ENCODE peak calls at places on chromosomes 3 and 15, in seven cellular contexts. X, V, R, K, N, Q and Z are unnamed samples.

GRCh38 chr3:147816770-147817169 is 407.6 kb downstream of the ZIC1 start:
- DNase-seq in K (no peak), Q (no peak), R (no peak), X (no peak), V (peak; percentile 27), N (no peak), Z (no peak)

GRCh38 chr3:157914882-157915281 is 191.3 kb downstream of the SHOX2 start:
- DNase-seq in Q (no peak), V (no peak), X (no peak), K (no peak), R (no peak), N (no peak), Z (no peak)

GRCh38 chr3:126353694-126354321 is 3.4 kb downstream of the KLF15 start:
- DNase-seq in Q (no peak), R (no peak), V (no peak), K (no peak), X (no peak), N (no peak), Z (no peak)

GRCh38 chr3:187293514-187293870 is 2.0 kb upstream of the MASP1 start:
- DNase-seq in R (no peak), Q (no peak), K (no peak), V (no peak), N (no peak), X (no peak), Z (no peak)

GRCh38 chr3:157876556-157876955 is 229.7 kb downstream of the SHOX2 start:
- DNase-seq in R (no peak), V (no peak), K (no peak), X (no peak), Q (no peak), N (no peak), Z (no peak)

GRCh38 chr3:60588806-60589205 is 662.4 kb downstream of the FHIT start:
- DNase-seq in R (no peak), V (no peak), X (no peak), N (no peak), Q (no peak), K (no peak), Z (no peak)

GRCh38 chr3:55406666-55407425 is 80.3 kb downstream of the WNT5A start:
- DNase-seq in N (no peak), K (no peak), Q (no peak), R (no peak), V (no peak), X (no peak), Z (no peak)

GRCh38 chr3:47161983-47162694 is 1.8 kb downstream of the SETD2 start:
- DNase-seq in X (no peak), V (no peak), N (no peak), Q (no peak), K (no peak), R (no peak), Z (no peak)

GRCh38 chr3:58025824-58026579 is 17.8 kb downstream of the FLNB start:
- DNase-seq in Q (no peak), N (peak; percentile 82), R (peak; percentile 63), K (no peak), V (no peak), X (no peak), Z (no peak)

GRCh38 chr3:32176989-32177701 is 61.3 kb upstream of the CMTM8 start:
- DNase-seq in R (no peak), N (no peak), V (peak; percentile 60), Q (no peak), X (peak; percentile 69), K (peak; percentile 33), Z (peak; percentile 48)

GRCh38 chr3:107271787-107272387 is 105.4 kb upstream of the CCDC54 start:
- DNase-seq in V (peak; percentile 64), N (no peak), Q (no peak), K (no peak), X (no peak), R (no peak), Z (peak; percentile 26)

GRCh38 chr3:2713923-2714322 is 396.3 kb downstream of the IL5RA start:
- DNase-seq in Q (no peak), R (no peak), K (no peak), X (no peak), N (no peak), V (peak; percentile 2), Z (no peak)

GRCh38 chr3:32310918-32311839 is 72.7 kb downstream of the CMTM8 start:
- DNase-seq in N (no peak), K (no peak), X (no peak), V (no peak), Q (no peak), R (no peak), Z (no peak)

GRCh38 chr3:50658831-50659230 is 15.9 kb upstream of the DOCK3 start:
- DNase-seq in N (no peak), Q (no peak), X (no peak), K (peak; percentile 23), V (no peak), R (no peak), Z (no peak)

GRCh38 chr3:66702126-66702525 is 201.3 kb upstream of the LRIG1 start:
- DNase-seq in Q (no peak), R (no peak), K (no peak), N (no peak), X (no peak), V (no peak), Z (no peak)

GRCh38 chr3:25448750-25449684 is 21.0 kb downstream of the RARB start:
- DNase-seq in V (peak; percentile 32), R (no peak), Q (no peak), K (no peak), X (peak; percentile 28), N (peak; percentile 13), Z (no peak)

GRCh38 chr3:58640700-58641372 is 25.7 kb downstream of the FAM3D start:
- DNase-seq in K (peak; percentile 61), N (peak; percentile 55), R (peak; percentile 24), Q (no peak), V (peak; percentile 74), X (peak; percentile 74), Z (peak; percentile 63)

GRCh38 chr3:181298421-181298820 is 308.9 kb upstream of the DNAJC19 start:
- DNase-seq in X (no peak), V (no peak), K (no peak), N (no peak), Q (no peak), R (no peak), Z (no peak)

GRCh38 chr3:47850803-47851417 is 48.0 kb downstream of the DHX30 start:
- DNase-seq in X (no peak), R (no peak), K (no peak), V (no peak), Q (no peak), N (no peak), Z (no peak)

GRCh38 chr15:23035964-23036566 is 3.3 kb downstream of the TUBGCP5 start:
- DNase-seq in Q (no peak), R (no peak), X (peak; percentile 80), N (peak; percentile 23), K (peak; percentile 50), V (peak; percentile 49), Z (peak; percentile 43)

GRCh38 chr15:80695099-80695910 is at the start of gene ABHD17C:
- DNase-seq in N (no peak), K (peak; percentile 69), V (peak; percentile 77), Q (peak; percentile 37), R (peak; percentile 63), X (peak; percentile 49), Z (peak; percentile 48)

GRCh38 chr15:68528891-68529290 is 49.9 kb upstream of the CORO2B start:
- DNase-seq in N (no peak), Q (no peak), X (no peak), V (peak; percentile 15), R (no peak), K (no peak), Z (no peak)

GRCh38 chr15:51924146-51925068 is 47.2 kb downstream of the LEO1 start:
- DNase-seq in R (no peak), K (no peak), Q (no peak), V (no peak), X (peak; percentile 12), N (no peak), Z (no peak)

GRCh38 chr3:157542711-157543485 is 39.7 kb upstream of the VEPH1 start:
- DNase-seq in N (no peak), R (no peak), V (peak; percentile 23), K (no peak), X (no peak), Q (no peak), Z (no peak)

GRCh38 chr15:70701891-70702568 is 61.3 kb downstream of the UACA start:
- DNase-seq in R (no peak), K (no peak), Q (no peak), N (no peak), X (no peak), V (peak; percentile 15), Z (peak; percentile 45)

GRCh38 chr3:141646760-141647561 is 91.1 kb upstream of the RNF7 start:
- DNase-seq in K (no peak), X (peak; percentile 73), Q (no peak), R (peak; percentile 16), V (peak; percentile 19), N (no peak), Z (peak; percentile 40)

GRCh38 chr3:149388001-149388435 is 10.6 kb upstream of the TM4SF1 start:
- DNase-seq in X (no peak), R (no peak), N (no peak), V (peak; percentile 30), Q (no peak), K (no peak), Z (peak; percentile 95)

GRCh38 chr15:57916695-57917094 is 148.8 kb downstream of the ALDH1A2 start:
- DNase-seq in K (no peak), N (no peak), V (no peak), Q (no peak), X (no peak), R (no peak), Z (no peak)

GRCh38 chr3:30241721-30242120 is 364.7 kb upstream of the TGFBR2 start:
- DNase-seq in R (no peak), X (no peak), K (no peak), V (no peak), Q (no peak), N (no peak), Z (no peak)

GRCh38 chr15:74776851-74777768 is 4.8 kb upstream of the CSK start:
- DNase-seq in K (peak; percentile 63), R (no peak), N (no peak), V (no peak), X (no peak), Q (no peak), Z (peak; percentile 85)

GRCh38 chr15:38603672-38604071 is 39.1 kb upstream of the RASGRP1 start:
- DNase-seq in N (no peak), R (no peak), Q (no peak), V (no peak), K (no peak), X (no peak), Z (no peak)

GRCh38 chr15:25509697-25510096 is 70.9 kb upstream of the UBE3A start:
- DNase-seq in K (no peak), V (no peak), Q (no peak), N (no peak), X (no peak), R (no peak), Z (no peak)

GRCh38 chr15:81948751-81949150 is 97.1 kb downstream of the MEX3B start:
- DNase-seq in V (no peak), X (no peak), R (no peak), K (no peak), N (no peak), Q (no peak), Z (no peak)

GRCh38 chr3:16249336-16249735 is 15.4 kb downstream of the DPH3 start:
- DNase-seq in Q (no peak), N (no peak), X (peak; percentile 71), K (no peak), V (no peak), R (no peak), Z (no peak)

GRCh38 chr3:159928692-159929091 is 59.9 kb upstream of the IL12A start:
- DNase-seq in K (no peak), Q (no peak), R (no peak), V (peak; percentile 57), N (no peak), X (no peak), Z (no peak)

GRCh38 chr15:28027714-28028076 is 71.4 kb downstream of the OCA2 start:
- DNase-seq in N (no peak), Q (no peak), X (no peak), V (no peak), K (no peak), R (no peak), Z (no peak)

GRCh38 chr15:74257105-74257504 is 21.0 kb downstream of the CCDC33 start:
- DNase-seq in X (no peak), R (no peak), V (no peak), Q (no peak), K (no peak), N (no peak), Z (no peak)

GRCh38 chr3:103613738-103614137 is 1178.9 kb downstream of the ZPLD1 start:
- DNase-seq in Q (no peak), R (no peak), K (no peak), V (no peak), N (no peak), X (no peak), Z (no peak)